ENCODE peak calls at places on chromosomes 12 and 14, in four cellular contexts. C is GM12891, W is HepG2, T is H1. E is an unnamed sample.

GRCh38 chr12:67645571-67645970 is 3.0 kb upstream of the DYRK2 start:
- DNase-seq in W (no peak), T (no peak), C (no peak), E (no peak)

GRCh38 chr12:120944645-120945217 is 33.6 kb upstream of the HNF1A start:
- DNase-seq in C (peak; percentile 44), W (no peak), T (peak; percentile 36), E (peak; percentile 41)

GRCh38 chr14:63777024-63777423 is 49.2 kb upstream of the SGPP1 start:
- DNase-seq in W (peak; percentile 32), C (no peak), T (no peak), E (no peak)

GRCh38 chr14:32192712-32193373 is 9.0 kb upstream of the RNU6-7 start:
- DNase-seq in W (no peak), T (no peak), C (no peak), E (no peak)

GRCh38 chr12:109637996-109638395 is 64.4 kb downstream of the MVK start:
- DNase-seq in C (no peak), W (no peak), T (no peak), E (no peak)

GRCh38 chr14:65732112-65732511 is 319.6 kb downstream of the FUT8 start:
- DNase-seq in W (no peak), T (no peak), C (peak; percentile 15), E (peak; percentile 21)

GRCh38 chr12:47771304-47771703 is 1.7 kb upstream of the SLC48A1 start:
- DNase-seq in T (no peak), W (no peak), C (no peak), E (no peak)

GRCh38 chr12:120586216-120586615 is 5.0 kb upstream of the POP5 start:
- DNase-seq in T (no peak), W (no peak), C (no peak), E (no peak)

GRCh38 chr12:68612675-68613074 is 2.0 kb downstream of the RAP1B start:
- DNase-seq in C (no peak), T (no peak), W (no peak), E (no peak)

GRCh38 chr14:66404051-66404450 is 82.1 kb upstream of the CCDC196 start:
- DNase-seq in T (no peak), C (no peak), W (no peak), E (no peak)

GRCh38 chr12:102847131-102847530 is 69.9 kb downstream of the PAH start:
- DNase-seq in C (no peak), T (no peak), W (no peak), E (no peak)

GRCh38 chr12:40222247-40222646 is 2.5 kb upstream of the LRRK2 start:
- DNase-seq in C (no peak), T (no peak), W (no peak), E (no peak)

GRCh38 chr12:7915911-7916403 is 20.0 kb downstream of the SLC2A3 start:
- DNase-seq in W (no peak), C (no peak), T (no peak), E (no peak)

GRCh38 chr12:124715121-124715990 is 147.9 kb upstream of the NCOR2 start:
- DNase-seq in T (no peak), W (no peak), C (no peak), E (no peak)

GRCh38 chr14:30751646-30752416 is 122.5 kb upstream of the COCH start:
- DNase-seq in C (no peak), T (no peak), W (no peak), E (no peak)

GRCh38 chr12:117067638-117068037 is 31.6 kb downstream of the TESC start:
- DNase-seq in T (no peak), C (no peak), W (no peak), E (no peak)

GRCh38 chr12:23921099-23921846 is 28.2 kb downstream of the SOX5 start:
- DNase-seq in W (no peak), T (no peak), C (no peak), E (no peak)

GRCh38 chr12:46492471-46493351 is 120.1 kb upstream of the SLC38A2 start:
- DNase-seq in W (peak; percentile 100), C (no peak), T (no peak), E (no peak)

GRCh38 chr14:68468437-68469207 is 324.2 kb downstream of the ZFP36L1 start:
- DNase-seq in T (no peak), C (no peak), W (no peak), E (no peak)

DNA sequence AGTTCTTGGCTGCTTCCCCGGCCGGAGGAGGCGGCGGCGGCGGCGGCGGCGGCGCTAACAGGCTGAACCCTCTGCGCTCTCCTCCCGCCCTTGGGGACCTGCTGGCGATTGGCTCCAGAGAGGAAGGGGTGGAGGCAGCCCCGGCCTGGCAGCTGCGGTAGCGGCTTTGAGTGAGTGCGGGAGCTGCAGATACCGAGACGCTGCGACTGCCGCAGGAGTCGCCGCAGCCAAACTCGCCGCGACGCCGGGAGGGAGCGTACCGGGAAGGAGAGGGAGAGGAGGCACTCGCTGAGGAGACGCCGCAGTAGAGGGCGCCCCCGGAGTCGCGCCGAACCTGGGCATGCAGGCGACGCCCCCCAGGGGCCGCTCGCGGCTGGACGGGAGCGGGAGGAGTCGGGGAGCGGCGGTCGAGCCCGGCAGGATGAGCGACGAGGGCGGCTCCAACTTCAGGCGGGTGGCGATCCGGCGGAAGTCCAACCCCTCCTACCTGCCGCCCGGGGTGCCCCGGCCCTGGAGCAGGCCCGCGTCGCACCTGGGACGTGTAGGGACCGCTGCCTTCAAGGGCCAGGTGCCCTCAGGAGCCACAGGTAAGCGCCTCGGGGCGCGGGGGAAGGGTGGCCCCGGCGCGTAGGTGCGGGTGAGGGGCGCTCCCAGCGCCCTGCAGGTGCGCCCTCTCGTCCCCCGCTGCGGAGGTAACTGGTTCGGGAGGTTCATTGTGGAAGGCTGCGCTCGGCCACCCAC is at the start of gene FGD4:
- DNase-seq in T (peak; percentile 66), W (peak; percentile 69), C (peak; percentile 72), E (peak; percentile 76)
- TF ChIP-seq POLR2AphosphoS5 in T (peak; percentile 63), W (no peak), C (no peak), E (no peak)

DNA sequence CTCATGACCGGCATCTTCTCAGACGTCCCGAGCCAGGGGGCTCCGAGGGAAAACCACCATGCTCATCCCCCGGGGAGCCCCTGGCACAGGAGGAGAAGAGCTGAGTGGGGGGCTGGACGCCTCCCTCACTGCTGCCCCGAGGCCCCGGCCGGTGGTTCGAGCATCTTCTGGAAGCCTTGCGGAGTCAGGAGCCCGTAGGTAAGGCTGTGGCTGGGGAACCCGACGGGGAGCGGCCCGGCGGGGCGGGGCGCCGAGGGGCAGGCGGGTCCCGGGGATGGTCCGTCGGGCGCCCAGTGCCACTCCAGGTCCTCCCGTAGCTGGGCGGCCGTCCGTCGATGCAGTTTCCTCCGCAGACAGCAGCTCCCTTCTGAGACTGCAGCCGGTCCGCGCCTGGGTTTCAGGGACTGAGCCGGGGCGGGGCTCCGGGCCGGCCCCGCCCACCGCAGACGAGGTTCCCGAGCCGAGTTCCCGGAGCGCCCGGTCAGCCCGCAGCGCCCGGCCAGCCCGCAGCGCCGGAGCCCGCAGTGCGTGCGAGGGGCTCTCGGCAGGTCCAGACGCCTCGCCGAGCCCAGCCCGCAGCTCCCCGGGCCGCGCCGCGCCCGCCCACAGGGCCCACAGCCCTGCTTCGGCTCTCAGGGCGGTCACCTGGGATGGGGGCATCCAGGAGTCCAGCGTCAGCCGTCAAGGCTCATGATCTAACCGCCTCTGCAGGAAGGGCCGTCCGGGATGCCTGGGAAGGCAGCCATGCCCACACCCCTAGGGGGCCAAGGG is at the start of gene PGF:
- DNase-seq in W (no peak), C (no peak), T (no peak), E (peak; percentile 55)
- TF ChIP-seq POLR2A in W (no peak), C (no peak), T (no peak), E (no peak)

GRCh38 chr12:75685826-75686225 is 174.4 kb upstream of the KRR1 start:
- DNase-seq in W (no peak), C (no peak), T (no peak), E (no peak)

GRCh38 chr12:75684678-75685620 is 173.5 kb upstream of the KRR1 start:
- DNase-seq in C (no peak), T (no peak), W (no peak), E (no peak)

GRCh38 chr12:75683220-75683619 is 171.8 kb upstream of the KRR1 start:
- DNase-seq in T (no peak), C (no peak), W (no peak), E (no peak)
- TF ChIP-seq TAF1 in T (no peak), C (no peak), W (no peak), E (no peak)

GRCh38 chr14:20848955-20849570 is 42.1 kb upstream of the RNASE3 start:
- DNase-seq in C (no peak), W (peak; percentile 19), T (no peak), E (no peak)
- TF ChIP-seq POLR2AphosphoS5 in C (no peak), W (no peak), T (no peak), E (no peak)

DNA sequence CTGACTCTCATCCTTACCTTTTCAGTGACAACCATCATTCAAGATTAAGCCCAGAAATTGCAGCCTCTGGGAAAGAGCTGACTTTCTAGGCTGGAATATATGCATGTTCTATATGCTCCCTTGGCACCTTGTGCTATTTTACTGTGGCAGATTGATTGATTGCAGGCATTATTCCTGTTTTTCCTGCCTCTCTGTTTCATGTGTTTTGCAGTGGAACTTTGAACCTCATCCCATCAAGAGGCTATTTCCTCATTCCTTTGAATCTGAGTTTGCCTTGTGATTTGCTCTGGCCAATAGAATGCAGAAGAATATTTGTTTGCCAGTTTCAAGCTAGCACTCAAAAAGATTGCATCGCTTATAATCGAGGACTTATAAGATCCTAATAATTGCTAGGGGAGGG is 174.8 kb upstream of the DCN start:
- DNase-seq in T (no peak), C (no peak), W (peak; percentile 45), E (no peak)
- TF ChIP-seq POLR2A in T (no peak), C (no peak), W (no peak), E (no peak)